ENCODE peak calls at places on chromosomes 1 and 21, in four cellular contexts. R is DMS153, O is HTR-8/SVneo, S is EL. F is an unnamed sample.

GRCh38 chr1:153561401-153561985 is 4.2 kb downstream of the S100A2 start:
- DNase-seq in S (no peak), O (no peak), R (no peak), F (no peak)

GRCh38 chr1:39427912-39428311 is 63.5 kb upstream of the BMP8A start:
- DNase-seq in R (no peak), S (no peak), O (no peak), F (no peak)

GRCh38 chr1:160711528-160712311 is at the start of gene CD48:
- DNase-seq in R (no peak), S (no peak), O (no peak), F (no peak)

GRCh38 chr1:184624051-184624450 is 130.6 kb downstream of the EDEM3 start:
- DNase-seq in O (no peak), S (peak; percentile 81), R (no peak), F (no peak)

GRCh38 chr1:116537439-116537838 is 33.4 kb downstream of the CD58 start:
- DNase-seq in R (no peak), O (no peak), S (peak; percentile 75), F (no peak)

GRCh38 chr1:112465122-112465521 is 43.6 kb upstream of the WNT2B start:
- DNase-seq in S (peak; percentile 39), O (no peak), R (no peak), F (no peak)

GRCh38 chr21:42525228-42525604 is 11.6 kb downstream of the SLC37A1 start:
- DNase-seq in S (no peak), R (no peak), O (no peak), F (no peak)

GRCh38 chr1:184322253-184322652 is 64.6 kb upstream of the C1orf21 start:
- DNase-seq in R (no peak), O (no peak), S (no peak), F (no peak)

GRCh38 chr1:89855413-89856123 is 34.7 kb downstream of the LRRC8D start:
- DNase-seq in O (no peak), R (no peak), S (peak; percentile 70), F (no peak)

GRCh38 chr21:31675332-31675731 is 15.8 kb downstream of the SOD1 start:
- DNase-seq in S (no peak), R (no peak), O (no peak), F (no peak)

GRCh38 chr1:6447818-6448748 is 17.9 kb downstream of the TNFRSF25 start:
- DNase-seq in O (no peak), R (peak; percentile 70), S (no peak), F (no peak)

GRCh38 chr21:42495765-42496119 is 282 bp downstream of the RSPH1 start:
- DNase-seq in S (no peak), O (peak; percentile 10), R (peak; percentile 64), F (no peak)

GRCh38 chr1:169024800-169025253 is 81.7 kb upstream of the ATP1B1 start:
- DNase-seq in R (no peak), S (no peak), O (no peak), F (no peak)

GRCh38 chr1:10060311-10061100 is 27.7 kb downstream of the UBE4B start:
- DNase-seq in S (no peak), O (no peak), R (no peak), F (no peak)

GRCh38 chr21:33411949-33412430 is 8.8 kb downstream of the IFNGR2 start:
- DNase-seq in O (no peak), S (no peak), R (no peak), F (no peak)

GRCh38 chr21:34877485-34878128 is 171.5 kb downstream of the RUNX1 start:
- DNase-seq in S (no peak), R (peak; percentile 80), O (no peak), F (no peak)

GRCh38 chr1:181608951-181609350 is 125.6 kb downstream of the CACNA1E start:
- DNase-seq in O (no peak), R (no peak), S (no peak), F (no peak)

GRCh38 chr1:19395678-19396192 is 83.6 kb downstream of the SLC66A1 start:
- DNase-seq in O (peak; percentile 42), S (peak; percentile 89), R (no peak), F (no peak)

GRCh38 chr21:33368576-33368975 is 34.6 kb upstream of the IFNGR2 start:
- DNase-seq in S (no peak), R (no peak), O (no peak), F (no peak)

GRCh38 chr21:18245493-18245967 is 897 bp downstream of the CHODL start:
- DNase-seq in S (no peak), O (no peak), R (no peak), F (no peak)

GRCh38 chr1:204124639-204125038 is 27.2 kb downstream of the ETNK2 start:
- DNase-seq in S (no peak), R (no peak), O (no peak), F (no peak)

GRCh38 chr1:28058168-28058567 is 30.2 kb downstream of the EYA3 start:
- DNase-seq in S (no peak), R (peak; percentile 76), O (no peak), F (no peak)

GRCh38 chr1:159935719-159936283 is 9.6 kb downstream of the IGSF9 start:
- DNase-seq in O (no peak), R (no peak), S (no peak), F (no peak)

GRCh38 chr1:243280571-243281129 is 24.8 kb downstream of the SDCCAG8 start:
- DNase-seq in S (no peak), O (no peak), R (no peak), F (no peak)

GRCh38 chr1:3035871-3036645 is 14.8 kb downstream of the ACTRT2 start:
- DNase-seq in O (no peak), S (no peak), R (no peak), F (no peak)

GRCh38 chr1:117003253-117003875 is 1.8 kb downstream of the CD101 start:
- DNase-seq in O (no peak), R (no peak), S (no peak), F (no peak)

GRCh38 chr1:186768906-186769305 is 59.8 kb upstream of the PLA2G4A start:
- DNase-seq in O (no peak), R (no peak), S (no peak), F (no peak)

GRCh38 chr1:95013948-95014574 is 58.7 kb downstream of the ALG14 start:
- DNase-seq in O (no peak), R (peak; percentile 94), S (no peak), F (no peak)

GRCh38 chr1:111517464-111518225 is 14.2 kb upstream of the ADORA3 start:
- DNase-seq in R (peak; percentile 10), S (no peak), O (no peak), F (no peak)

GRCh38 chr1:228061411-228062084 is 21.0 kb upstream of the ARF1 start:
- DNase-seq in O (no peak), S (no peak), R (no peak), F (no peak)

GRCh38 chr1:175702079-175702795 is 41.2 kb downstream of the TNR start:
- DNase-seq in R (no peak), S (no peak), O (no peak), F (no peak)

F was measured in GOT3.